ENCODE peak calls at places on chromosomes 7 and 10, in four cellular contexts. R, U, T and E are unnamed samples. For H3K4me1, the result is how much of the 10 kb centered on the place peaks cover.

GRCh38 chr7:99631311-99632109 is 14.8 kb downstream of the ZSCAN25 start:
- DNase-seq in R (no peak), U (no peak), T (no peak), E (no peak)

GRCh38 chr10:84138478-84139125 is 707 bp upstream of the GHITM start:
- DNase-seq in R (no peak), U (no peak), T (peak), E (peak)

GRCh38 chr7:15086171-15086745 is 183.7 kb upstream of the DGKB start:
- DNase-seq in R (no peak), U (no peak), T (no peak), E (no peak)

GRCh38 chr7:136134503-136134902 is 157.3 kb upstream of the MTPN start:
- DNase-seq in R (no peak), U (no peak), T (no peak), E (no peak)

GRCh38 chr10:53983431-53983830 is 817.6 kb downstream of the PCDH15 start:
- DNase-seq in R (no peak), U (no peak), T (no peak), E (no peak)

GRCh38 chr7:54969190-54969967 is 49.4 kb upstream of the EGFR start:
- DNase-seq in R (no peak), U (no peak), T (no peak), E (no peak)

GRCh38 chr10:97427571-97428179 is 1.7 kb downstream of the PGAM1 start:
- DNase-seq in R (no peak), U (peak), T (peak), E (no peak)

GRCh38 chr10:102186128-102186527 is 33.9 kb downstream of the NOLC1 start:
- DNase-seq in R (no peak), U (no peak), T (no peak), E (no peak)

GRCh38 chr7:115216652-115217051 is 294.8 kb downstream of the MDFIC start:
- DNase-seq in R (no peak), U (no peak), T (no peak), E (no peak)

GRCh38 chr7:137354361-137354760 is 10.8 kb upstream of the PTN start:
- DNase-seq in R (no peak), U (no peak), T (no peak), E (no peak)

GRCh38 chr7:2403718-2404648 is 572 bp downstream of the CHST12 start:
- DNase-seq in R (peak), U (no peak), T (peak), E (peak)

GRCh38 chr10:92822964-92823363 is 25.4 kb upstream of the EXOC6 start:
- DNase-seq in R (no peak), U (no peak), T (no peak), E (no peak)

GRCh38 chr7:132446666-132447217 is 129.5 kb downstream of the PLXNA4 start:
- DNase-seq in R (no peak), U (no peak), T (no peak), E (no peak)

GRCh38 chr10:102342462-102342861 is 53.0 kb upstream of the NFKB2 start:
- DNase-seq in R (no peak), U (peak), T (peak), E (no peak)

GRCh38 chr10:102004376-102004775 is 51.6 kb downstream of the ARMH3 start:
- DNase-seq in R (no peak), U (no peak), T (no peak), E (no peak)

GRCh38 chr7:69114374-69114773 is 483.9 kb upstream of the AUTS2 start:
- DNase-seq in R (no peak), U (no peak), T (no peak), E (no peak)

GRCh38 chr10:110436554-110437350 is 61.0 kb upstream of the DUSP5 start:
- DNase-seq in R (peak), U (no peak), T (no peak), E (no peak)

GRCh38 chr7:85471740-85472139 is 284.9 kb upstream of the SEMA3D start:
- DNase-seq in R (no peak), U (no peak), T (no peak), E (no peak)

GRCh38 chr7:138797715-138798320 is at the start of the genes ATP6V0A4 and TMEM213:
- DNase-seq in R (no peak), U (peak), T (peak), E (no peak)

GRCh38 chr7:130982160-130982638 is 248.2 kb upstream of the KLF14 start:
- DNase-seq in R (no peak), U (no peak), T (no peak), E (no peak)

GRCh38 chr7:94190599-94191061 is 186.5 kb upstream of the BET1 start:
- DNase-seq in R (no peak), U (no peak), T (no peak), E (no peak)

GRCh38 chr7:35605760-35606159 is 89.2 kb downstream of the HERPUD2 start:
- DNase-seq in R (no peak), U (no peak), T (no peak), E (no peak)

GRCh38 chr7:17532861-17533404 is 234.5 kb downstream of the AHR start:
- DNase-seq in R (no peak), U (no peak), T (no peak), E (no peak)

GRCh38 chr10:36177071-36177470 is 535.0 kb upstream of the FZD8 start:
- DNase-seq in R (no peak), U (no peak), T (no peak), E (no peak)

GRCh38 chr10:126218778-126219649 is 169.3 kb downstream of the ADAM12 start:
- DNase-seq in R (no peak), U (no peak), T (no peak), E (no peak)

GRCh38 chr7:1919539-1920265 is 249.6 kb downstream of the ELFN1 start:
- DNase-seq in R (no peak), U (no peak), T (peak), E (no peak)

GRCh38 chr7:83691095-83691494 is 42.2 kb upstream of the SEMA3E start:
- DNase-seq in R (no peak), U (no peak), T (no peak), E (no peak)

GRCh38 chr7:98697083-98697482 is 80.0 kb downstream of the NPTX2 start:
- DNase-seq in R (no peak), U (no peak), T (no peak), E (no peak)

GRCh38 chr10:113062977-113063967 is 113.2 kb downstream of the TCF7L2 start:
- DNase-seq in R (no peak), U (no peak), T (no peak), E (no peak)

GRCh38 chr10:113058175-113058961 is 108.3 kb downstream of the TCF7L2 start:
- DNase-seq in R (peak), U (no peak), T (no peak), E (no peak)

GRCh38 chr10:113059001-113059780 is 109.1 kb downstream of the TCF7L2 start:
- DNase-seq in R (peak), U (no peak), T (no peak), E (peak)

GRCh38 chr10:113060221-113061053 is 110.4 kb downstream of the TCF7L2 start:
- DNase-seq in R (peak), U (no peak), T (no peak), E (no peak)

GRCh38 chr10:113061054-113061430 is 111.0 kb downstream of the TCF7L2 start:
- DNase-seq in R (no peak), U (no peak), T (no peak), E (peak)
- H3K4me1 ChIP-seq in R (under half), U (under half), T (half or more), E (half or more)

DNA sequence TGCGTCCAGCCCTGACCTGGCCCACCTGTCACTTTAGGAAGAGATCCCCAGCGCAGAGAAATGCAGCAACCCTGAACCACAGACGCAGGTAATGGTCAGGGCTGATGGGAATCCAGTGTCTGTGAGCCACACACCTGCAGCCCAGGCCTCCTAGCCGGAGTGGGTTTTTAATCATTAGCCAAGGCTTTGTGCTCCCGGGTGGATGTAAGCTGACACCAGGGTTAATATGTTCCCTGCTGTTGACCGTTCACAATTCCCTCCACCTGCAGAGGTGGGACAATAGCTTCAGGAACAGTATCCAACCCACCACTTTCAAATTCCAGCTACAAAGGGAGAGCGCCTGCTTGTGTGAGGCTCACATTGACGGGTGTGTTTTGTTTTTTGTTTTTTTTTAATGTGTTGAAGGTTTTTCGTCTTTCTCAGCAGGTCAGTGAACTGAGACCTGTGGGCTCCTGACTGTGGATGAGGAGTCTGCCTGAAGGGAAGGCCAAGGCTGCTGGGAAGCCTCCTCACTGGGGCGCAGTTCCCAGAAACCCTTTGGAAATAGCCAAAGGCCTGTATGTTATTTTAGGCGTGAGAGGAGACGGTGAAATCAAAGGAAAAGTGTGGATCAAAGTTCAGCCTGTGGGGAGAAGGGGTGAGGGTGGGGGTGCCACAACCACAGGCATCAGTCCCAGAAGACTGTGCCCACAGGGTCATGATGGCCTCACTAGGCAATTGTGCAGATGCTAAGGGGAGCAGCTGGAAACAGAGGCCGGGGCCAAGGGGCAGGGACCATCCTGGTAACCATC is 111.1 kb downstream of the TNS3 start:
- DNase-seq in R (no peak), U (peak), T (peak), E (no peak)
- TF ChIP-seq EP300 in R (no peak), U (no peak), T (no peak), E (no peak)

GRCh38 chr7:144736880-144737493 is 98.9 kb downstream of the TPK1 start:
- DNase-seq in R (no peak), U (no peak), T (no peak), E (no peak)
- H3K4me1 ChIP-seq in R (under half), U (under half), T (under half), E (under half)

DNA sequence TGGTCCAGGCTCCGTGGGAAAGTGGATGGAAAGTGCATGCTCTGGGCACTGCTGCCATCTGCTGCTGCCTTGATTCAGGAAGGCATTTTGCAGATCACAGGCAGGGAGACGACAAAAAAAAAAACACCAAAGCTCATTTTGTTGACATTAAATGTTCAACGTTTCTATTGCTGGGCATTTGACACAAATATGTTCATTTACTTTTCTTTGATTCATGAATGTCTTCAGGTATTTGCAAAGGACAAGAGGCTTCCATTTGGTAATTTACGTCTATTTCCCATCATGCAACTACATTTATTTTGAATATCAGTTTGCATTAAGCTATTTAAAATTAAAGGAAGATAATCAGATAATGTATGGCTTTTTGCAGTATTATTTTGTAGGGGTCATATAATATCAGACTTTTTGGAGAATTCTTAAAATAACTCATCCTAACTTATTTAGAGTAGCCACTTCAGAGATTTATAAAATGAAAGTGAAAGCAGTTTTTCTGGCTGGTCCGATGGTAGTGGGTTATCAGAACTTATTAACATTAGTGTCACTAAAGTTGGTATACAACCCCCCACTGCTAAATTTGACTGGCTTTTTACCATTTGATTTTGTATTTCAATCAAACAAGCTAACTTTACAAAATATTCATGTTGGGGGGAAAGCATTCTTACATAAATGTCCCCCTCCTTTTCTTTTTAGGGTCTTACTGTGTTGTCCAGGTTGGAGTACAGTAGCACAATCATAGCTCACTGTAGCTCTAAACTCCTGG is 65.3 kb downstream of the PDIA4 start:
- DNase-seq in R (peak), U (no peak), T (peak), E (peak)
- TF ChIP-seq EP300 in R (no peak), U (no peak), T (no peak), E (no peak)

DNA sequence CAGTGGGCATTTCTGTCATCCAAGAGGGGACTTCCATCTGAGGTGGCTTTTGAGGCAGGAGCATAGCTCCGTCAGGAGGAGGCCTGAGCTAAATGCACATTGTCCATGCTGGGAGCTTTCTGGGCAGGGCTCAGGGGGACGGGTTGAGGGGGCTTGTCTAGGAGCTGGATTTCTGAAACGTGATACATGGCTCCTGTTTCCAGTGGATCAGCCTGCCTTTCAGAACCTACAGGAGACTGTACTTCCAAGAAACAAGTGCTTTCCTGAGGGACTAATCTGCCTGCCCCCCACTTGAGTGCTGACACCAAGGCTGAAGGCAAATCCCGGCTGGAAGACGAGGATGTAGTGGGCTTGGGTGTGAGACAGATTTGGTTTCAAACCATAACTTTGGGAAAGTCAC is 40.5 kb upstream of the GDF10 start:
- DNase-seq in R (peak), U (peak), T (no peak), E (no peak)
- H3K4me1 ChIP-seq in R (under half), U (under half), T (under half), E (under half)

GRCh38 chr7:8229927-8230326 is 32.0 kb downstream of the ICA1 start:
- DNase-seq in R (no peak), U (no peak), T (no peak), E (no peak)
- TF ChIP-seq EP300 in R (no peak), U (no peak), T (no peak), E (no peak)

GRCh38 chr7:50661345-50662058 is 96.3 kb upstream of the DDC start:
- DNase-seq in R (no peak), U (no peak), T (no peak), E (no peak)
- H3K4me1 ChIP-seq in R (under half), U (under half), T (half or more), E (under half)

GRCh38 chr10:24762161-24762924 is 38.7 kb upstream of the ARHGAP21 start:
- DNase-seq in R (no peak), U (no peak), T (no peak), E (no peak)

GRCh38 chr10:24759706-24760105 is 36.0 kb upstream of the ARHGAP21 start:
- DNase-seq in R (no peak), U (no peak), T (no peak), E (no peak)

GRCh38 chr10:24762966-24763623 is 39.4 kb upstream of the ARHGAP21 start:
- DNase-seq in R (no peak), U (peak), T (no peak), E (no peak)
- TF ChIP-seq EP300 in R (no peak), U (no peak), T (no peak), E (no peak)

GRCh38 chr7:96313940-96314339 is 8.0 kb downstream of the SLC25A13 start:
- DNase-seq in R (no peak), U (no peak), T (no peak), E (no peak)

GRCh38 chr7:96314402-96315108 is 7.3 kb downstream of the SLC25A13 start:
- DNase-seq in R (no peak), U (no peak), T (no peak), E (no peak)

GRCh38 chr7:96310106-96310505 is 11.8 kb downstream of the SLC25A13 start:
- DNase-seq in R (no peak), U (no peak), T (no peak), E (no peak)

GRCh38 chr7:96312502-96312901 is 9.4 kb downstream of the SLC25A13 start:
- DNase-seq in R (no peak), U (no peak), T (no peak), E (no peak)

GRCh38 chr7:96311967-96312366 is 9.9 kb downstream of the SLC25A13 start:
- DNase-seq in R (peak), U (no peak), T (peak), E (no peak)
- H3K4me1 ChIP-seq in R (under half), U (under half), T (half or more), E (under half)

GRCh38 chr7:37033141-37033540 is 308.8 kb upstream of the AOAH start:
- DNase-seq in R (no peak), U (no peak), T (no peak), E (no peak)

GRCh38 chr7:37032258-37032601 is 307.9 kb upstream of the AOAH start:
- DNase-seq in R (no peak), U (no peak), T (no peak), E (no peak)

GRCh38 chr7:37035631-37036030 is 311.3 kb upstream of the AOAH start:
- DNase-seq in R (no peak), U (no peak), T (no peak), E (no peak)

GRCh38 chr7:37028909-37029440 is 304.7 kb upstream of the AOAH start:
- DNase-seq in R (no peak), U (no peak), T (no peak), E (no peak)

DNA sequence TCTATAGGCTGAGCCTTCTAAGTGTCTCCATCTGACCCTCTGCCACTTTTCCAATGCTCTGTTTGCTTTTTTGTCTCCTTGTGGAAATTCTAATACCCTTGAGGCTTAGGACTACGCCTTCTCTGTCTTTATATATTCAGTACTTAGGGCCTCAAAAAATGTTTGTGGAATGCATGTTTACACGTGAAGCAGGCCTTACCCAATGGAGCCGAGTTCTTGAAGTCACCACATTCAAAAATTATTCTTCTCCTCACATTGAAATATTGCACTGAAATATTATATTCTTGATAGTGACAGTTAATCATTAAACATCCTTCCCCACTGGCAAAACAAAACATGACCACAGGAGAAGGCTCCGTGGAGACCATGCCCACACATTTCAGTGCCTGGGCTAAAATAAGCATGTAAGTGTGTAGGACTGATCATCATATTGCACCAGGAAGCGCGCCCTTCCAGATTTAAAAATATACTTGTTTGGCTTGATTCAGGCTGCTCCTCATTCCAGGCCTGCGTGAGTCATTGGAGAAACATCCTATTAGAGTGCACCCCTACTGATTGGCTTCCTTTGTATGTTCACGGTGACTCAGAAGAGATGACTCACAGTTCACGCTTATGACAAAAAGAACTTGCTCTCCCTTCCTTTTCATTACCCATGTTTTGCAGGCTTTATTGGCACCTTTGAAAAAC is 307.4 kb upstream of the AOAH start:
- DNase-seq in R (peak), U (no peak), T (peak), E (peak)
- TF ChIP-seq EP300 in R (peak), U (no peak), T (peak), E (no peak)